ENCODE peak calls at places on chromosome 12, in eight cellular contexts. Y, D, J, M, T, K, V and C are unnamed samples.

GRCh38 chr12:121668750-121669524 is 517 bp downstream of the MORN3 start:
- DNase-seq in Y (peak; percentile 48), D (no peak), J (no peak), M (no peak), T (peak; percentile 54), K (peak; percentile 79), V (peak; percentile 94), C (peak; percentile 63)

GRCh38 chr12:54725233-54725843 is 77.2 kb upstream of the DCD start:
- DNase-seq in Y (peak; percentile 41), D (no peak), J (peak; percentile 19), M (no peak), T (no peak), K (peak; percentile 46), V (peak; percentile 77), C (peak; percentile 23)

GRCh38 chr12:106682594-106683234 is 91.8 kb upstream of the RIC8B start:
- DNase-seq in Y (peak; percentile 75), D (no peak), J (peak; percentile 22), M (peak; percentile 10), T (no peak), K (no peak), V (peak; percentile 38), C (no peak)

GRCh38 chr12:122028601-122029560 is 7.2 kb downstream of the BCL7A start:
- DNase-seq in Y (no peak), D (no peak), J (no peak), M (peak; percentile 60), T (no peak), K (no peak), V (no peak), C (no peak)

GRCh38 chr12:112419269-112420133 is 754 bp downstream of the PTPN11 start:
- DNase-seq in Y (peak; percentile 88), D (peak; percentile 39), J (peak; percentile 80), M (peak; percentile 84), T (no peak), K (peak; percentile 64), V (peak; percentile 92), C (peak; percentile 74)

GRCh38 chr12:97748298-97748697 is 285.7 kb downstream of the RMST start:
- DNase-seq in Y (no peak), D (no peak), J (no peak), M (no peak), T (no peak), K (no peak), V (no peak), C (no peak)

GRCh38 chr12:106582661-106583577 is at the start of gene RFX4:
- DNase-seq in Y (no peak), D (no peak), J (no peak), M (no peak), T (no peak), K (no peak), V (peak; percentile 88), C (no peak)

GRCh38 chr12:65926119-65927004 is 102.1 kb downstream of the HMGA2 start:
- DNase-seq in Y (no peak), D (no peak), J (no peak), M (no peak), T (no peak), K (no peak), V (peak; percentile 60), C (no peak)

GRCh38 chr12:89707992-89708792 is 446 bp downstream of the ATP2B1 start:
- DNase-seq in Y (peak; percentile 35), D (no peak), J (no peak), M (peak; percentile 20), T (peak; percentile 28), K (peak; percentile 48), V (peak; percentile 87), C (peak; percentile 31)

GRCh38 chr12:1488908-1489381 is 105.4 kb downstream of the FBXL14 start:
- DNase-seq in Y (peak; percentile 64), D (no peak), J (no peak), M (peak; percentile 25), T (peak; percentile 5), K (no peak), V (peak; percentile 69), C (no peak)

GRCh38 chr12:97637770-97638169 is 175.2 kb downstream of the RMST start:
- DNase-seq in Y (no peak), D (peak; percentile 35), J (no peak), M (no peak), T (no peak), K (no peak), V (no peak), C (no peak)

GRCh38 chr12:4027412-4027811 is 154.2 kb upstream of the PARP11 start:
- DNase-seq in Y (no peak), D (no peak), J (no peak), M (no peak), T (peak; percentile 63), K (no peak), V (no peak), C (no peak)

GRCh38 chr12:2314492-2314891 is 261.7 kb downstream of the CACNA1C start:
- DNase-seq in Y (no peak), D (no peak), J (no peak), M (no peak), T (no peak), K (no peak), V (no peak), C (no peak)

DNA sequence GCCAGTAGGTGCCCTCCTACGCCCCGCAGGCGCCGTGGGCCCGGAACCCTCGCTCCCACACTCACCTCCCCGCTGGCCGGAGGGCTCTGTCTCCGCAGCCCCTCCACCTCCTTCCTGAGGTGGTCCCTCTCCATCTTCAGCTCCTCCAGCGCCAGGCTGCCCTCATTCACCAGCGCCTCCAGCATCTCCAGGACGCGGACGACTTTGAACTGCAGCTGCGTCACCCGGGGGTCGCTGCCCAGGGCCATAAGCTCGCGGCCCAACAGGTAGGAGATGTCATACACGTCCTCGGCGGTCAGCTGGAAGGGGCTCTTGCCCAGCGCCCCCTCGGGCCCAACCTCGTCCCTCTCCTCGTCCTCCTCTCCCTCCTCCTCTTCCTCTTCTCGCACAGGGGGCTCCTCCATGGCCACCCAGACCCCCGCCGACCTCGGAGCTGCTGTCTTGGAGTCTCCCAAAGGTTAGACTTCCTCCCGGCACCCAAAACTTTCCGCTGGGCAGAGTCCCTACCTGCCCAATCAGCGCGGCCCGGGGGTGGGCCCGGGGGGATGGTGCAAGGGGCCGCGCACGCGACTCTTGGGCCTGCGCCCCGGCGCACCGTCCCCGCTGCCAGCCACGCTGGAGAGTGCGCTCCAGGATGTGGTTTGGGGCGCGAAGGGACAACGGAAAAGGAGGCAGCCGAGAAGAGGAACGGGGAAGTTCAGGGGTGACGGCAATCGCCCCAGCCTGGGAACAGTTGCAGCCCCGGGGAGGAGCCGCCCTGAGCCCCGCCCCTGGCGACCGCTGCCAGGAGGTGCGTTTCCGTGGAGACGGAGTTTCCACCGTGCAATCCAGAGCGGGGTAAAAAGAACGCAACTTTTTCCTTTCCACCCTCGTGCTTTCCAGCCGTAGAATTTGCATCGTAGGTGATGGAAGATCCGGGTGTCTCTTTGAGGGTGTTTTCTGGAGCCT is at the start of gene RILPL2:
- DNase-seq in Y (peak; percentile 84), D (no peak), J (peak; percentile 72), M (peak; percentile 87), T (peak; percentile 91), K (peak; percentile 73), V (peak; percentile 95), C (peak; percentile 93)
- TF ChIP-seq CTCF in Y (no peak), D (no peak), J (no peak), M (no peak), T (no peak), K (no peak), V (no peak), C (no peak)

DNA sequence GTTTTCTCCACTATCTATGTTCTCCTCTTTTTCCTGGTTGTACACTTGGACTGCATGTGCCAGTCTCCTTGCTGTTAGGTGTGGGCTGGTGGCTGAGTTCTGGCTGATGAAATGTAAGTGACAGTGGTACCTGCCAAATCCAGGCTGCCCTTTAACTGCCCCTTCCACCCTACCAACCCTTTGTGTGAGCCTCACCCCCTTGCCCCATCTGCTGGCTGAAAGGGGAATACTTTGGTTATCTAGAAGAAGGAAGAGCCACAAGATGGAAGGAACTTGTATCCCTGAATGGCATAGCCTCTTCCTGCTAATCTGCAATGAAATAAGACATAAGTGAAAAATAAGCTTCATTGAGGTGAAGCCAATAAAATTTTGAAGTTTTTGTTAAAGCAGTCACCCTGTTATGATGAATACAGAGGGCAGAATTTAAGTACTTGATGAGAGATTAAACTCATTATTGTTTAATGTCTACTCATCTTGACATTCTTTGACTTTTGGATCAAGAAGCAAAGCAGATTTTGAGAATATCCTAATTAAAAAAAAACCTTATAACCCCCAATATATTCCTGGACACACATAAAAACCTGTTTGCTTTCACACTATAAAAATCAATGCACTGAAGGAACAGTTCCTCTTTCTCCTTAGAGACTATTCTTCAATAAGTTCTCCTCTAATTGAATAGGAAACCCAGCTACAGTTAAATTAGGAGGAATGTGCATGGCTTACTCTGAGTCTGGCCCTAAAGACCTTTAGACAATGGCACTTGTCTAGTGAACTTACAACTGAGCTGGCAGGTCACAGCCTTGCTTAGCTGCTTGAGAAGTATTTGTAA is 262.6 kb upstream of the BTG1 start:
- DNase-seq in Y (peak; percentile 12), D (no peak), J (peak; percentile 47), M (peak; percentile 55), T (no peak), K (peak; percentile 39), V (peak; percentile 90), C (peak; percentile 66)
- TF ChIP-seq CTCF in Y (peak; percentile 44), D (peak; percentile 42), J (peak; percentile 53), M (peak; percentile 75), T (no peak), K (peak; percentile 21), V (peak; percentile 77), C (peak; percentile 64)

DNA sequence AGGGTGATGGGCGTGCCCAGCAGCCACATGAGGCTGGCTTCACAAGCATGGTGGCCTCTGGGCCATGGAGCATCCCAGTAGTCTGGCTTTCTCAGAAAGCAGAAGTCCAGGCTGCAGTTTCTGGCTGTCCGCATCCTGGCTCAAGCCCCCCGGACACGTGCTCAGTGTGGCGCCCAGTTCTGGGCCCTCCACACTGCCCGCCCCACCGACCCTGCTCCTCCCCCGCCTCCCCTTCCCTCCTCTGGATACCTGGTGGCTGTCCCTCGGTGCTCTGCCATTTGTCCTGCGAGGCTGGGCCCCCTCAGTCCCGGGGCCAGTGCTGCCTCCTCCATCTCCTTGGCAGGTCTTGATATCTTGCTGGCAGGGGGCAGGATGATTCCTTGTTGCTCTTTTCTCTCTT is 31.6 kb downstream of the LRCOL1 start:
- DNase-seq in Y (no peak), D (no peak), J (no peak), M (no peak), T (no peak), K (no peak), V (no peak), C (no peak)
- TF ChIP-seq CTCF in Y (no peak), D (no peak), J (no peak), M (no peak), T (no peak), K (no peak), V (no peak), C (no peak)

DNA sequence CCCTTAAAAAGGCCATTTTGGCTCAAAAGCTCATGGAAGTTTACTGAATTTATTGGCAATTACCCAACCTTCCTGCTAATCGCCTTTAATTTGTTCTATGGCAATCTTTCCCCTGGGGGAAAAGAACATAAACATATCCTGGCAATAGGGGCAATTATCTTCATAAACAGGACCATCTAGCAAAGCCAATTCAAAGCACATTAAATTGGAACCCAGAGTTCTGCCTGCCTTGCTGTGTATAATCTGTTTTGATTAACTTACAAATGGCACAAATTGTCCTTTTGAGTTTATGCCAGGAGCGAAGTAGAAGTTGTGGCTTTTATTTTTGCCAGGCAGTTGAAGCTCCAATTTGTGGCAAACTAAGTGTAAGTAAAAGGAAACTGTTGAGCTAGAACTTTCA is 68.6 kb downstream of the C12orf50 start:
- DNase-seq in Y (no peak), D (no peak), J (no peak), M (no peak), T (no peak), K (no peak), V (no peak), C (no peak)
- TF ChIP-seq CTCF in Y (no peak), D (no peak), J (no peak), M (no peak), T (no peak), K (no peak), V (no peak), C (no peak)